ENCODE peak calls at places on chromosomes 16 and 17, in four cellular contexts. D, K, F and Z are unnamed samples.

GRCh38 chr16:24848065-24848464 is 2.3 kb downstream of the SLC5A11 start:
- DNase-seq in K (no peak), D (peak), F (no peak), Z (no peak)

GRCh38 chr17:64240741-64241347 is 22.2 kb downstream of the TEX2 start:
- DNase-seq in F (peak), K (peak), D (no peak), Z (no peak)

GRCh38 chr17:81097134-81097942 is 62.4 kb downstream of the BAIAP2 start:
- DNase-seq in K (peak), D (peak), F (peak), Z (peak)

GRCh38 chr17:79179334-79179733 is 104.7 kb downstream of the ENGASE start:
- DNase-seq in K (no peak), D (no peak), F (no peak), Z (no peak)

GRCh38 chr17:12637015-12637414 is 28.7 kb upstream of the MYOCD start:
- DNase-seq in D (no peak), K (no peak), F (peak), Z (peak)

GRCh38 chr16:72552675-72553074 is 380.7 kb upstream of the PMFBP1 start:
- DNase-seq in K (no peak), F (no peak), D (no peak), Z (no peak)

GRCh38 chr16:86285938-86286921 is 224.1 kb upstream of the FOXF1 start:
- DNase-seq in D (no peak), K (no peak), F (no peak), Z (no peak)

GRCh38 chr16:30934827-30935557 is 11.6 kb downstream of the FBXL19 start:
- DNase-seq in D (peak), K (peak), F (no peak), Z (no peak)

GRCh38 chr17:42760652-42761581 is at the start of gene RAMP2:
- DNase-seq in K (no peak), D (peak), F (no peak), Z (no peak)

GRCh38 chr16:27398894-27399853 is 2.8 kb upstream of the IL21R start:
- DNase-seq in K (peak), D (no peak), F (no peak), Z (no peak)

GRCh38 chr17:57704448-57704847 is 40.7 kb downstream of the CCDC182 start:
- DNase-seq in K (no peak), F (no peak), D (no peak), Z (no peak)

GRCh38 chr16:61237804-61238485 is 798.3 kb downstream of the CDH8 start:
- DNase-seq in D (no peak), F (no peak), K (no peak), Z (no peak)

GRCh38 chr16:69711115-69711740 is 15.1 kb downstream of the NQO1 start:
- DNase-seq in F (peak), K (peak), D (peak), Z (no peak)

GRCh38 chr17:80890551-80890930 is 101.1 kb upstream of the CHMP6 start:
- DNase-seq in D (no peak), K (no peak), F (no peak), Z (no peak)

GRCh38 chr17:78806451-78806850 is 24.4 kb upstream of the CYTH1 start:
- DNase-seq in K (peak), F (no peak), D (no peak), Z (no peak)

GRCh38 chr16:24990803-24991202 is 24.4 kb downstream of the ARHGAP17 start:
- DNase-seq in F (no peak), D (no peak), K (no peak), Z (no peak)

GRCh38 chr16:23996258-23996955 is 160.6 kb downstream of the PRKCB start:
- DNase-seq in K (peak), F (no peak), D (no peak), Z (no peak)

GRCh38 chr16:22664561-22664997 is 149.4 kb upstream of the HS3ST2 start:
- DNase-seq in K (no peak), D (no peak), F (no peak), Z (no peak)

GRCh38 chr17:70168979-70169706 is at the start of gene KCNJ2:
- DNase-seq in F (no peak), K (peak), D (no peak), Z (peak)

GRCh38 chr17:45220079-45220478 is 1.6 kb upstream of the FMNL1 start:
- DNase-seq in K (no peak), D (no peak), F (no peak), Z (no peak)

GRCh38 chr17:59848778-59849177 is 44.0 kb downstream of the TUBD1 start:
- DNase-seq in K (peak), D (peak), F (no peak), Z (no peak)

GRCh38 chr17:59888145-59888750 is 4.5 kb downstream of the TUBD1 start:
- DNase-seq in D (no peak), K (no peak), F (no peak), Z (no peak)

GRCh38 chr17:14768923-14769322 is 468.0 kb downstream of the HS3ST3B1 start:
- DNase-seq in F (no peak), K (no peak), D (no peak), Z (no peak)

GRCh38 chr17:21286771-21287702 is 2.5 kb downstream of the MAP2K3 start:
- DNase-seq in K (peak), D (peak), F (no peak), Z (no peak)

GRCh38 chr16:31332544-31332943 is 22.4 kb upstream of the ITGAX start:
- DNase-seq in F (no peak), D (no peak), K (no peak), Z (no peak)

GRCh38 chr17:40062347-40063033 is at the start of gene THRA:
- DNase-seq in F (no peak), D (peak), K (peak), Z (peak)

GRCh38 chr17:54901230-54901847 is 687 bp downstream of the TOM1L1 start:
- DNase-seq in K (peak), F (no peak), D (peak), Z (no peak)

GRCh38 chr16:54437361-54437760 is 150.8 kb upstream of the IRX3 start:
- DNase-seq in K (no peak), D (no peak), F (no peak), Z (no peak)

GRCh38 chr16:72947379-72948237 is 100.3 kb downstream of the ZFHX3 start:
- DNase-seq in K (peak), D (no peak), F (no peak), Z (no peak)

GRCh38 chr16:49330562-49331201 is 42.9 kb upstream of the C16orf78 start:
- DNase-seq in D (no peak), K (no peak), F (no peak), Z (no peak)

GRCh38 chr17:539048-539447 is 175.6 kb downstream of the VPS53 start:
- DNase-seq in F (no peak), D (no peak), K (no peak), Z (no peak)

GRCh38 chr16:31215287-31216115 is 1.4 kb downstream of the PYDC1 start:
- DNase-seq in D (peak), K (peak), F (no peak), Z (no peak)

GRCh38 chr16:66925322-66925840 is at the start of gene RRAD:
- DNase-seq in K (no peak), F (no peak), D (no peak), Z (no peak)

GRCh38 chr16:996672-997071 is 15.1 kb downstream of the SOX8 start:
- DNase-seq in D (no peak), K (no peak), F (no peak), Z (no peak)

GRCh38 chr16:999677-1000076 is 18.1 kb downstream of the SOX8 start:
- DNase-seq in F (no peak), D (no peak), K (no peak), Z (no peak)

GRCh38 chr16:998211-998610 is 16.6 kb downstream of the SOX8 start:
- DNase-seq in F (no peak), K (no peak), D (no peak), Z (no peak)

GRCh38 chr16:997440-998051 is 16.0 kb downstream of the SOX8 start:
- DNase-seq in F (no peak), K (peak), D (peak), Z (no peak)

GRCh38 chr16:998615-999014 is 17.0 kb downstream of the SOX8 start:
- DNase-seq in K (no peak), F (no peak), D (no peak), Z (no peak)
- H3K4me3 ChIP-seq in K (no peak), F (no peak), D (no peak), Z (no peak)

DNA sequence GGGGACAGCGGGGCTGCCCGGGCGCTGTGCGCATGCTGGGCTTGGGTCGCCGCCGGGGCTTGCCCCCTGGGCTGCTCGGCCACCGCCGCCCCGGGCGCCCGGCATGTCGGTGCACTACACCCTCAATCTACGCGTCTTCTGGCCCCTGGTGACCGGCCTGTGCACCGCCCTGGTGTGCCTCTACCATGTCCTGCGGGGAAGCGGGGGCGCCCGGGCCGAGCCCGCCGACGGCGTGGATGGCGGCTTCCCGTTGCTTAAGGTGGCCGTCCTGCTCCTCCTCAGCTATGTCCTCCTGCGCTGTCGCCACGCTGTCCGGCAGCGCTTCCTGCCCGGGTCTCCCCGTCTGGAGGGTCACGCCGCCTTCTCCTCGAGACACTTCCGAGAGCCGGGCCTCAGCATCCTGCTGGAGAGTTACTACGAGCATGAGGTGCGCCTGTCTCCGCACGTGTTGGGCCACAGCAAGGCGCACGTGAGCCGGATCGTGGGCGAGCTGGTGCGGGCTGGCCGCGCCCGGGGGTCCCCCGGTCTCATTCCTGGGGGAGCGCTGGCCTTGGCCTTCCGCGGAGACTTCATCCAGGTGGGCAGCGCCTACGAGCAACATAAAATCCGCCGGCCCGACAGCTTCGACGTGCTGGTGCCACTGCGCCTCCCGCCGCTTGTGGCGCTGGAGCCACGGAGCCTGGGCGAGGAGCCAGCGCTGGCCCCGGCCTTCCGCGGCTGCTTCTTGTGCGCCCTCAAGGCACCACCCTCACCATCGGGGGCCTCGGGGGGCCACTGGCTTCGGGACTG is 789 bp downstream of the ITPRIPL2 start:
- DNase-seq in F (no peak), D (peak), K (peak), Z (no peak)
- TF ChIP-seq CTCF in F (peak), D (no peak), K (no peak), Z (no peak)

GRCh38 chr17:35429702-35430101 is 2.6 kb downstream of the SLFN12 start:
- DNase-seq in F (no peak), K (no peak), D (no peak), Z (no peak)

GRCh38 chr17:35433075-35433894 is 985 bp upstream of the SLFN12 start:
- DNase-seq in K (peak), F (peak), D (peak), Z (no peak)

GRCh38 chr17:35428229-35428628 is 4.1 kb downstream of the SLFN12 start:
- DNase-seq in D (no peak), K (no peak), F (no peak), Z (no peak)

GRCh38 chr17:35432176-35433074 is at the start of gene SLFN12:
- DNase-seq in F (peak), K (peak), D (peak), Z (no peak)
- H3K4me3 ChIP-seq in F (peak), K (peak), D (peak), Z (peak)

DNA sequence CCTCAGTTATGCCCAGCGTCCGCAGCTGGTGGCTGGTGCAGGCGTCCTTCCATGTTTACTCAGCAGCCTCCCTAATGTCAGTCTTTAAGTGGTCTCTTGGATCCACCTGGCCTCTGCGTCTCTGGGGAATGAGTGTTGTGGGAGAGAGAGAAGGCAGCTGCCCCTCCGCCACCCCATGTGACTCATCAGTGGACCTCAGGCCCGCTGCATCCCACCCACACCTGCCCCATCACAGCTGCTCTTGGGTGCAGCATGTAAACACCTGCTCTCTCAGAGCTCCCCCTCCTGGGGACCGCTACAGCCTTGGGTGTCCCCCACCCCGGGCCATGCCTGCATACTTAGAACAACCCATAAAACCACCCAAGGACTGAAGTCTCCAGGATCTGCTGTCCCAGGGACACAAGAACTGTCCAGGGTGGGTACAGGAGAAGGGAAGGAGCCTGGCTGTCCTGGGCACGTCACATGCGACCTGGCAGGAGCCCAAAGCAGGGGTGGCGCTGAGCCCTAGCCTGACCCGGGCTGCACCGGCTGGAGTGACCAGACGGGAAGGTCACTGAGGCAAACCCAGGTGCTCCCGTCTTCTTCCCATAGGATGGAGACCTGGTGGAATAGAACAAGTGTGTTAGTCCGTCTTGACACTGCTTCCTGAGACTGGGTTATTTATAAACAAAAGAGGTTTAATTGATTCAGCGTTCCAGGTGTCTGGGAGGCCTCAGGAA is 4.2 kb downstream of the C16orf90 start:
- DNase-seq in K (no peak), F (no peak), D (no peak), Z (no peak)
- TF ChIP-seq CTCF in K (no peak), F (no peak), D (no peak), Z (no peak)

GRCh38 chr17:50094243-50094752 is 853 bp upstream of the PDK2 start:
- DNase-seq in K (peak), F (peak), D (peak), Z (peak)

GRCh38 chr17:50093246-50093645 is 1.9 kb upstream of the PDK2 start:
- DNase-seq in K (no peak), F (no peak), D (no peak), Z (no peak)

GRCh38 chr17:50095626-50096037 is 481 bp downstream of the PDK2 start:
- DNase-seq in F (no peak), D (no peak), K (no peak), Z (no peak)

GRCh38 chr17:50094753-50095616 is at the start of gene PDK2:
- DNase-seq in F (peak), K (peak), D (peak), Z (peak)

DNA sequence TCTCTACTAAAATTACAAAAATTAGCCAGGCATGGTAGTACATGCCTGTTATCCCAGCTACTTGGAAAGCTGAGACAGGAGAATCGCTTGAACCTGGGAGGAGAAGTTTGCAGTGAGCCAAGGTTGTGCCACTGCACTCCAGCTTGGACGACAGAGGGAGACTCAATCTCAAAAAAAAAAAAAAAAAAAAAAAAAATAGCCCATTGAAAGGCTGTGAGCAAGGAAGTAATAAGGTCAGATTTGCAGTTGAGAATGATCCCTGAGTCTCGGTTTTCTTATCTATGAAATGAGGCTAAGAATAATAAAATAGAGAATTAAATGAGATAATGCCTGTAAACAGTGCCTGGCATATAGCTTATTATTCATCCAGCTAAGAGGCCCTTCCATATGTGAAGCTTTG is 1.3 kb upstream of the PDK2 start:
- DNase-seq in D (no peak), K (no peak), F (no peak), Z (no peak)
- H3K4me3 ChIP-seq in D (no peak), K (no peak), F (no peak), Z (peak)

GRCh38 chr17:16945513-16946201 is 26.3 kb downstream of the TNFRSF13B start:
- DNase-seq in D (no peak), F (no peak), K (peak), Z (no peak)
- TF ChIP-seq CTCF in D (no peak), F (no peak), K (no peak), Z (no peak)

GRCh38 chr17:44197980-44198720 is 1.5 kb downstream of the ATXN7L3 start:
- DNase-seq in D (peak), F (no peak), K (peak), Z (no peak)

GRCh38 chr17:44198721-44199552 is 747 bp downstream of the ATXN7L3 start:
- DNase-seq in K (peak), D (peak), F (no peak), Z (no peak)

GRCh38 chr17:44197107-44197506 is 2.6 kb downstream of the ATXN7L3 start:
- DNase-seq in D (no peak), F (no peak), K (no peak), Z (no peak)

GRCh38 chr17:44200478-44201155 is 933 bp upstream of the ATXN7L3 start:
- DNase-seq in D (no peak), F (no peak), K (no peak), Z (no peak)

DNA sequence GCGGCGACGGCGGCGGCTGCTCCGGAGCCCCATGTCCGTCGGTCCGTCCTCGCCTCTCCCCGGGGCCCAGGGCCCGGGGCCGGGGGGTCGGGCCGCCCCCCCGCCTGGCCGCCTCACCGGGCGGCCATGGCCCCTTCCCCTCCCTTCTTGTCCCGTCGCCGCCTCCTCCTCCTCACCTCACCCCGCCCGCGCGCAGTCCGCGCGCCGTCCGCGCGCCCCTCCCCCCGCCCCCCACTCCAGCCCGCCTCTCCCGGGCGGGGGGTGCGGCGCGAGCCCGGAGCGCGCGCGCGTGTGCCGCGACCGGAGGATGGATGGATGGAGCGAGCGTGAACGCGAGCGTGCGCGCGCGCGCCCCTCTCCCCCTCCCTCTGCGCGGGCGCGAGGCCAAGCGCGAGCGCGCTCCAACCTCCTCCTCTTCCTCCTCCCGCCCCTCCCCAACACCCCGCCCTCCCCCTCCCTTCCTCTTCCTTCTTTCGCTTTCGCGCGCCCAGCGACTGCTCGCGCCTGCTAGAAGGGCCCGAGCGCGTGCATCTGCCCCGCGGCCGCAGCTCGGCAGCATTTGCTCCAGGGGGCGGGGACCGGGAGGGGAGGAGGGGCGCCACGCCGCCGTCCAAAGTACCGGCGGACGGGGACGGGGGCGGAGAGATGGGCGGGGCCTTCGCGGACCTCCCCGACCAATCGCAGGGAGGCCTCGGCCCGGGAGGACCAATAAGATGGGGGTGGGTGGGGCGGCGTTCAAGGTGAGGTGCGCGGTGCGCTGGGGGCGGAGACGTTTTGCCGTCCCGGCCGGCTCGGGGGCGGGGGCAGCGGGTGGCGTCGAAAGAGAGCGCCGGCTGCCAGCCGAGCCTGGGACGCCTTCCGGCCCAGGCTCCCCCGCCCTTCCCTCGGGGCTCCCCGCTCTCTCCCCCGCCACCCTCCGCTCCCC is at the start of gene ATXN7L3:
- DNase-seq in K (peak), D (peak), F (peak), Z (peak)
- H3K4me3 ChIP-seq in K (peak), D (peak), F (peak), Z (peak)